ENCODE peak calls at places on chromosomes 11 and 22, in nine cellular contexts. U is H54; N is naive thymus-derived CD8-positive, alpha-beta T cell; Z is Panc1; A is GM06990; V is DMS79 treated with DMSO at 0.1 percent for 48 hours; E is kidney epithelial cell; J is activated CD4-positive, alpha-beta T cell treated with anti-CD3 and anti-CD28 coated beads, Interleukin-2, amount 10 ng/mL, durations not matched to agents 7 days and 5 days; T is AG09319. Y is an unnamed sample.

GRCh38 chr11:8800498-8801110 is 110.4 kb upstream of the AKIP1 start:
- DNase-seq in U (no peak), N (no peak), Z (no peak), A (no peak), V (no peak), E (no peak), J (no peak), T (no peak), Y (no peak)

GRCh38 chr11:130560000-130560852 is 111.8 kb downstream of the ADAMTS15 start:
- DNase-seq in U (no peak), N (no peak), Z (no peak), A (no peak), V (no peak), E (no peak), J (no peak), T (no peak), Y (no peak)

GRCh38 chr11:1929621-1930447 is 10.3 kb downstream of the TNNT3 start:
- DNase-seq in U (no peak), N (peak), Z (no peak), A (no peak), V (no peak), E (no peak), J (no peak), T (no peak), Y (no peak)

GRCh38 chr22:44915441-44915840 is 94.4 kb downstream of the PHF21B start:
- DNase-seq in U (no peak), N (no peak), Z (no peak), A (no peak), V (no peak), E (no peak), J (no peak), T (no peak), Y (no peak)

GRCh38 chr11:71240865-71241691 is 11.3 kb downstream of the SHANK2 start:
- DNase-seq in U (no peak), N (no peak), Z (no peak), A (no peak), V (peak), E (peak), J (no peak), T (peak), Y (no peak)

GRCh38 chr11:17333799-17334586 is 17.6 kb upstream of the NCR3LG1 start:
- DNase-seq in U (no peak), N (no peak), Z (no peak), A (no peak), V (no peak), E (no peak), J (peak), T (no peak), Y (no peak)

GRCh38 chr11:128318856-128319474 is 268.4 kb downstream of the ETS1 start:
- DNase-seq in U (no peak), N (peak), Z (no peak), A (peak), V (no peak), E (no peak), J (peak), T (no peak), Y (no peak)

GRCh38 chr22:36546932-36547331 is 18.0 kb upstream of the EIF3D start:
- DNase-seq in U (no peak), N (no peak), Z (peak), A (no peak), V (no peak), E (peak), J (no peak), T (no peak), Y (no peak)

GRCh38 chr11:134036484-134037092 is 32.3 kb upstream of the JAM3 start:
- DNase-seq in U (no peak), N (no peak), Z (no peak), A (no peak), V (no peak), E (no peak), J (peak), T (no peak), Y (no peak)